ENCODE peak calls at places on chromosomes 13 and 19, in eight cellular contexts. F, R, A, D, N, C, Y and P are unnamed samples.

GRCh38 chr19:7450243-7451223 is 38.3 kb downstream of the PEX11G start:
- DNase-seq in Y (no peak), A (peak), C (peak), N (peak), R (peak), D (no peak), F (peak), P (peak)

GRCh38 chr13:109751477-109751876 is 34.9 kb downstream of the IRS2 start:
- DNase-seq in C (no peak), D (no peak), N (no peak), A (no peak), Y (no peak), F (no peak), R (no peak), P (no peak)

GRCh38 chr19:15265849-15266248 is 33.6 kb upstream of the EPHX3 start:
- DNase-seq in R (no peak), A (peak), D (peak), C (peak), Y (no peak), N (peak), F (peak), P (peak)

GRCh38 chr19:51371186-51371690 is 1.2 kb downstream of the NKG7 start:
- DNase-seq in R (no peak), N (no peak), A (no peak), Y (no peak), F (no peak), C (no peak), D (no peak), P (no peak)

GRCh38 chr19:56131651-56132050 is 9.4 kb upstream of the ZNF444 start:
- DNase-seq in N (no peak), A (no peak), Y (no peak), D (no peak), F (no peak), C (no peak), R (no peak), P (no peak)

GRCh38 chr13:54162069-54162468 is 1133.5 kb downstream of the OLFM4 start:
- DNase-seq in R (no peak), N (no peak), Y (no peak), F (no peak), C (no peak), D (no peak), A (no peak), P (no peak)

GRCh38 chr19:3720533-3720917 is 12.3 kb downstream of the TJP3 start:
- DNase-seq in F (no peak), R (no peak), D (no peak), C (no peak), A (no peak), Y (peak), N (no peak), P (no peak)

GRCh38 chr13:51803422-51804294 is at the start of gene DHRS12:
- DNase-seq in C (peak), Y (peak), F (peak), A (peak), D (peak), R (peak), N (peak), P (peak)

GRCh38 chr19:38003427-38004099 is 96.6 kb downstream of the SIPA1L3 start:
- DNase-seq in C (peak), D (peak), N (peak), R (peak), A (peak), Y (no peak), F (peak), P (peak)

GRCh38 chr13:110393761-110394160 is 86.7 kb downstream of the COL4A2 start:
- DNase-seq in D (no peak), F (no peak), Y (no peak), N (no peak), R (no peak), A (no peak), C (peak), P (no peak)

GRCh38 chr19:1755467-1756155 is 2.3 kb downstream of the ONECUT3 start:
- DNase-seq in C (no peak), R (no peak), A (no peak), F (no peak), N (no peak), Y (no peak), D (no peak), P (no peak)

GRCh38 chr13:62014299-62014698 is 598.6 kb upstream of the PCDH20 start:
- DNase-seq in R (peak), A (peak), F (peak), Y (peak), N (peak), D (no peak), C (peak), P (no peak)

GRCh38 chr19:36113895-36114762 is 546 bp downstream of the POLR2I start:
- DNase-seq in Y (peak), D (no peak), N (peak), A (peak), R (peak), C (peak), F (no peak), P (peak)

GRCh38 chr13:20465218-20465879 is 60.3 kb downstream of the CRYL1 start:
- DNase-seq in C (no peak), A (no peak), Y (peak), D (no peak), F (no peak), R (no peak), N (peak), P (no peak)

GRCh38 chr19:38640368-38640767 is 7.1 kb upstream of the ACTN4 start:
- DNase-seq in A (no peak), Y (no peak), N (peak), F (no peak), C (no peak), R (no peak), D (no peak), P (no peak)

GRCh38 chr13:77507931-77508776 is 27.4 kb upstream of the SCEL start:
- DNase-seq in A (peak), F (peak), Y (peak), C (peak), R (no peak), N (peak), D (no peak), P (peak)

GRCh38 chr13:39379118-39379517 is 223.9 kb downstream of the LHFPL6 start:
- DNase-seq in A (no peak), F (no peak), Y (no peak), N (no peak), R (no peak), D (no peak), C (no peak), P (no peak)

GRCh38 chr19:52527134-52527953 is at the start of gene ZNF808:
- DNase-seq in N (peak), A (peak), Y (peak), C (peak), F (peak), D (peak), R (peak), P (peak)

GRCh38 chr19:5718579-5719273 is 1.2 kb downstream of the LONP1 start:
- DNase-seq in C (peak), N (peak), Y (peak), D (no peak), R (peak), F (peak), A (peak), P (peak)

GRCh38 chr13:112062047-112062618 is 4.8 kb upstream of the SOX1 start:
- DNase-seq in C (no peak), Y (no peak), A (no peak), N (no peak), D (no peak), F (no peak), R (no peak), P (no peak)

GRCh38 chr19:46392252-46392801 is 21.0 kb downstream of the CCDC8 start:
- DNase-seq in Y (no peak), F (no peak), N (peak), C (no peak), R (no peak), D (peak), A (peak), P (peak)

GRCh38 chr13:94829801-94830200 is 117.5 kb upstream of the SOX21 start:
- DNase-seq in Y (no peak), N (no peak), R (no peak), F (no peak), D (no peak), C (no peak), A (no peak), P (no peak)

GRCh38 chr19:2015611-2015950 is at the start of gene BTBD2:
- DNase-seq in D (peak), Y (peak), C (peak), A (peak), F (peak), R (peak), N (peak), P (peak)

GRCh38 chr19:5956728-5957127 is 21.2 kb downstream of the RANBP3 start:
- DNase-seq in Y (no peak), D (no peak), N (no peak), C (no peak), A (no peak), F (no peak), R (no peak), P (no peak)

GRCh38 chr19:2747349-2747748 is 7.5 kb upstream of the SLC39A3 start:
- DNase-seq in R (peak), C (no peak), A (no peak), D (no peak), N (no peak), F (no peak), Y (no peak), P (no peak)

GRCh38 chr13:73212482-73212881 is 153.7 kb downstream of the KLF5 start:
- DNase-seq in C (no peak), D (no peak), Y (no peak), R (no peak), A (peak), F (no peak), N (no peak), P (no peak)

GRCh38 chr13:75493156-75493555 is 11.2 kb upstream of the TBC1D4 start:
- DNase-seq in D (no peak), C (no peak), A (no peak), R (no peak), Y (no peak), F (no peak), N (no peak), P (no peak)

GRCh38 chr19:10718205-10719196 is 622 bp downstream of the DNM2 start:
- DNase-seq in C (peak), Y (no peak), N (peak), R (peak), D (peak), F (no peak), A (peak), P (peak)

GRCh38 chr13:58620171-58620570 is 988.6 kb downstream of the PCDH17 start:
- DNase-seq in A (no peak), R (no peak), F (no peak), N (no peak), C (no peak), D (no peak), Y (no peak), P (no peak)
- H3K4me3 ChIP-seq in A (no peak), R (no peak), F (no peak), N (no peak), C (no peak), D (no peak), Y (no peak), P (no peak)

GRCh38 chr13:60798503-60798902 is 401.5 kb downstream of the TDRD3 start:
- DNase-seq in Y (no peak), D (no peak), A (no peak), F (no peak), N (no peak), R (no peak), C (no peak), P (no peak)
- TF ChIP-seq CTCF in Y (no peak), D (no peak), A (no peak), F (no peak), N (no peak), R (no peak), C (no peak), P (no peak)

GRCh38 chr19:496333-496634 is at the start of gene MADCAM1:
- DNase-seq in C (no peak), A (no peak), Y (no peak), F (no peak), R (no peak), N (no peak), D (no peak), P (no peak)

GRCh38 chr19:498977-499623 is 2.8 kb downstream of the MADCAM1 start:
- DNase-seq in A (no peak), C (no peak), Y (no peak), F (no peak), R (no peak), D (no peak), N (no peak), P (no peak)

GRCh38 chr19:497476-497860 is 1.2 kb downstream of the MADCAM1 start:
- DNase-seq in C (no peak), Y (no peak), R (no peak), F (no peak), A (no peak), D (no peak), N (no peak), P (no peak)

GRCh38 chr19:497861-498590 is 1.7 kb downstream of the MADCAM1 start:
- DNase-seq in Y (peak), R (no peak), N (no peak), F (no peak), D (peak), C (no peak), A (no peak), P (no peak)

GRCh38 chr19:498591-498950 is 2.3 kb downstream of the MADCAM1 start:
- DNase-seq in A (no peak), N (no peak), F (no peak), C (no peak), R (no peak), D (no peak), Y (no peak), P (no peak)
- H3K4me3 ChIP-seq in A (no peak), N (no peak), F (no peak), C (no peak), R (no peak), D (no peak), Y (no peak), P (no peak)

GRCh38 chr19:42254850-42255765 is at the start of gene ERF:
- DNase-seq in F (peak), C (peak), A (peak), D (peak), Y (peak), N (peak), R (peak), P (peak)

GRCh38 chr19:42255766-42256750 is 1.1 kb upstream of the ERF start:
- DNase-seq in C (peak), N (peak), F (no peak), Y (peak), R (no peak), A (peak), D (no peak), P (no peak)

GRCh38 chr19:42252365-42253244 is 2.3 kb downstream of the ERF start:
- DNase-seq in Y (peak), C (peak), R (no peak), A (peak), D (no peak), F (no peak), N (peak), P (peak)

GRCh38 chr19:42253245-42254082 is 1.5 kb downstream of the ERF start:
- DNase-seq in Y (peak), F (no peak), R (peak), D (peak), A (peak), N (peak), C (peak), P (peak)

DNA sequence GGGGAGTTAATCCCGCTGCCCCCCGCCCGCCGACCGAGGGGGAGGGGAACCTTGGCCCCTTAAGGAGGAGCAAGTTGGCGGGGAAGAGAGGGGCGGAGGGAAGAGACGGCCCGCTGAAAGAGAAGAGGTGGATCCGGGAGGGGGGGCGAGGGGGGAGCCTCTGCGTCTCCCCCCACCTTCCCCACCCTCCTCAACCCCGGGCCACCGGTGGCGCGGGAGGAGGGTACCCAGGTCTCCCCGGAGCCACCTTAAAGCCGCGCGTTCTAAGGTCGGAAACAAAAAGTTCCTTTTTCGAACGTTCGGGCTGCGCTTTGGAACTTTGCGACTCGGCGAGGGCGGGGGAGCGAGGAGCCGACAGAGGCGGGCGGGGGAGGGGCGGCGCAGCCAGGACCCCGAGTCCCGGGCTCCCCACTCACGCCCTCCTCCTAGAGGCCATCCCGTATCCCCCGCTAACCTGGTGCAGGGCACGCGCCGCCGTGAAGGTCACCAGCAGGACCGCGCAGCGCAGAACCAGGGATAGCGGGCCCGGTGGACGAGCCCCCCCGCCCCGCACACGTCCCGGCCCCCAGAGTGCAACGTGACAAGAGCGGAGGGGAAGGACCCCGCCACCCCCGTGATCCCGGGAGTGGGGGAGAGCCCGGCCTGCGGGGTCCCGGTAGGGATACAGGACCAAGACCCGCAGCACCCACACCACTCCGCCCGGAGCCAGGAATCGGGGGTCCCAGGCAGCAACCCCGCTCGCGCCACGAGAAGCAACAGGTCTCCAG is 662 bp downstream of the ERF start:
- DNase-seq in N (peak), C (peak), R (peak), A (peak), F (no peak), D (peak), Y (peak), P (no peak)
- TF ChIP-seq CTCF in N (no peak), C (no peak), R (peak), A (no peak), F (no peak), D (no peak), Y (no peak), P (no peak)

GRCh38 chr19:48741222-48741999 is 1.0 kb upstream of the RASIP1 start:
- DNase-seq in C (no peak), N (no peak), R (peak), A (no peak), F (no peak), D (no peak), Y (peak), P (no peak)
- H3K4me3 ChIP-seq in C (no peak), N (no peak), R (no peak), A (no peak), F (no peak), D (peak), Y (no peak), P (no peak)

GRCh38 chr19:19776206-19777008 is 43.5 kb upstream of the ZNF14 start:
- DNase-seq in D (peak), F (peak), R (peak), N (peak), Y (peak), A (peak), C (peak), P (peak)
- TF ChIP-seq CTCF in D (no peak), F (no peak), R (no peak), N (no peak), Y (no peak), A (peak), C (no peak), P (no peak)

DNA sequence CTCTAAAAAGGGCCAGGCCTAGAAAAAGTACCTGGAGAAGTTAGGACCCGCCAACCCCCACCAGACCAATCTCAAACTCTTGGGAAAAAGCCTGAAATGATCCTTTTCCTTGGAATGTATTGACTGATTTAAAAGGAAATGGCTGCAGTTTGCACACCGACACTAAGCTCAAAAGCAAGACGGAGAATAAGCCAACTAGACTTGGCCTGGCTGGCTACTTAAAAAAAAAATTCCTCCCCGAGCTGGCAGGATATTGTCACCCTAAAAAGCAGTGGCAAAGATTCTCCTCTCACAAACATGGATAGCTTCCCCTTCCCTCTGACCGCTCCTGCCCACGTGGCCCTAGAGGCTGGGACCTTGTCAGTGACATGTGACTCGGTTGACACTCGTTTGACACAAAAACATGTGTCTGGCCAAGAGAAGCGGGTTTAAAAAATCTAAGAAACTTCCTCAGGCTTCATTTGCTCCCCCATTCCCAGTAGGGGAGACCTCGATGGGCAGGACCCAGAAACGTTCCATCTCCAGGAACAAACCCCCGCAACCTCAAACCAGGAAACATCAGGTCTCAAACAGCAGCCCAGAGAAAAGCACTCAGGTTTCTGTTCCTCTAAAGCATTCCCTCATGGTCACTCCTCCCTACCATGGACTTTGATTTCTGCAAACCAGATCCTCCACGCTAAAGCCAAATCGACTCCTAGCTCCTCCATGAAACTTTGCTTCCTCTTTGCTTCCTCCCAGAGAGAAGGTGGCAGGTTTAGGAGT is 1.3 kb downstream of the RFX1 start:
- DNase-seq in F (no peak), Y (no peak), R (peak), N (no peak), D (peak), A (peak), C (no peak), P (no peak)
- H3K4me3 ChIP-seq in F (no peak), Y (peak), R (peak), N (no peak), D (peak), A (no peak), C (peak), P (peak)

GRCh38 chr13:91154553-91154952 is 192.9 kb upstream of the MIR17HG start:
- DNase-seq in F (no peak), R (no peak), A (peak), C (peak), N (no peak), D (no peak), Y (no peak), P (no peak)

GRCh38 chr13:91155512-91156114 is 191.9 kb upstream of the MIR17HG start:
- DNase-seq in R (no peak), C (no peak), Y (no peak), A (no peak), F (no peak), N (no peak), D (no peak), P (no peak)

GRCh38 chr13:91157273-91158014 is 190.0 kb upstream of the MIR17HG start:
- DNase-seq in D (no peak), F (no peak), N (no peak), Y (no peak), R (no peak), A (no peak), C (no peak), P (no peak)

GRCh38 chr13:91154954-91155353 is 192.5 kb upstream of the MIR17HG start:
- DNase-seq in D (peak), C (no peak), Y (no peak), R (no peak), F (no peak), N (no peak), A (no peak), P (no peak)

GRCh38 chr13:91158015-91158390 is 189.5 kb upstream of the MIR17HG start:
- DNase-seq in D (no peak), N (no peak), R (no peak), F (no peak), Y (no peak), C (no peak), A (peak), P (no peak)
- TF ChIP-seq CTCF in D (no peak), N (no peak), R (no peak), F (no peak), Y (no peak), C (no peak), A (peak), P (no peak)

GRCh38 chr19:18173054-18173571 is 500 bp upstream of the IFI30 start:
- DNase-seq in C (no peak), R (peak), N (no peak), A (no peak), F (no peak), Y (no peak), D (peak), P (no peak)
- H3K4me3 ChIP-seq in C (no peak), R (peak), N (peak), A (peak), F (peak), Y (peak), D (peak), P (peak)

GRCh38 chr19:33310606-33311325 is 8.4 kb upstream of the CEBPA start:
- DNase-seq in F (no peak), D (peak), N (no peak), A (no peak), Y (no peak), R (no peak), C (no peak), P (no peak)
- TF ChIP-seq CTCF in F (no peak), D (no peak), N (no peak), A (no peak), Y (no peak), R (no peak), C (no peak), P (no peak)